ENCODE peak calls at places on chromosome 22, in ten cellular contexts. One of them, this sample, is unnamed.

GRCh38 chr22:37894939-37895670 is 11.0 kb upstream of the MICALL1 start:
- DNase-seq in fibroblast of pulmonary artery: no peak
- DNase-seq in stimulated activated naive CD8-positive, alpha-beta T cell treated with anti-CD3 and anti-CD28 coated beads, Interleukin-15, Interleukin-2, amounts not matched to agents 100 U/mL and 50 U/mL, for 24 hours: no peak
- DNase-seq in lower leg skin: no peak
- DNase-seq in skeletal muscle cell: no peak
- DNase-seq in activated CD8-positive, alpha-beta memory T cell treated with anti-CD3 and anti-CD28 coated beads, Interleukin-2, amount 50 U/mL, for 4 hours: no peak
- DNase-seq in heart right ventricle: no peak
- DNase-seq in uterus: no peak
- DNase-seq in gastrocnemius medialis: no peak
- DNase-seq in osteocyte: no peak
- DNase-seq in this sample: no peak

GRCh38 chr22:45225732-45226560 is 14.7 kb downstream of the KIAA0930 start:
- DNase-seq in fibroblast of pulmonary artery: peak; percentile 60
- DNase-seq in stimulated activated naive CD8-positive, alpha-beta T cell treated with anti-CD3 and anti-CD28 coated beads, Interleukin-15, Interleukin-2, amounts not matched to agents 100 U/mL and 50 U/mL, for 24 hours: no peak
- DNase-seq in lower leg skin: peak; percentile 95
- DNase-seq in skeletal muscle cell: no peak
- DNase-seq in activated CD8-positive, alpha-beta memory T cell treated with anti-CD3 and anti-CD28 coated beads, Interleukin-2, amount 50 U/mL, for 4 hours: no peak
- DNase-seq in heart right ventricle: no peak
- DNase-seq in uterus: no peak
- DNase-seq in gastrocnemius medialis: no peak
- DNase-seq in osteocyte: no peak
- DNase-seq in this sample: no peak

GRCh38 chr22:50056214-50056972 is 1.7 kb downstream of the TTLL8 start:
- DNase-seq in fibroblast of pulmonary artery: no peak
- DNase-seq in stimulated activated naive CD8-positive, alpha-beta T cell treated with anti-CD3 and anti-CD28 coated beads, Interleukin-15, Interleukin-2, amounts not matched to agents 100 U/mL and 50 U/mL, for 24 hours: no peak
- DNase-seq in lower leg skin: no peak
- DNase-seq in skeletal muscle cell: no peak
- DNase-seq in activated CD8-positive, alpha-beta memory T cell treated with anti-CD3 and anti-CD28 coated beads, Interleukin-2, amount 50 U/mL, for 4 hours: no peak
- DNase-seq in heart right ventricle: no peak
- DNase-seq in uterus: no peak
- DNase-seq in gastrocnemius medialis: no peak
- DNase-seq in osteocyte: no peak
- DNase-seq in this sample: peak; percentile 36

GRCh38 chr22:19204640-19205039 is 26.1 kb upstream of the SLC25A1 start:
- DNase-seq in fibroblast of pulmonary artery: no peak
- DNase-seq in stimulated activated naive CD8-positive, alpha-beta T cell treated with anti-CD3 and anti-CD28 coated beads, Interleukin-15, Interleukin-2, amounts not matched to agents 100 U/mL and 50 U/mL, for 24 hours: no peak
- DNase-seq in lower leg skin: no peak
- DNase-seq in skeletal muscle cell: no peak
- DNase-seq in activated CD8-positive, alpha-beta memory T cell treated with anti-CD3 and anti-CD28 coated beads, Interleukin-2, amount 50 U/mL, for 4 hours: no peak
- DNase-seq in heart right ventricle: no peak
- DNase-seq in uterus: no peak
- DNase-seq in gastrocnemius medialis: no peak
- DNase-seq in osteocyte: no peak
- DNase-seq in this sample: no peak

GRCh38 chr22:21755855-21756284 is 20.3 kb upstream of the YPEL1 start:
- DNase-seq in fibroblast of pulmonary artery: peak; percentile 64
- DNase-seq in stimulated activated naive CD8-positive, alpha-beta T cell treated with anti-CD3 and anti-CD28 coated beads, Interleukin-15, Interleukin-2, amounts not matched to agents 100 U/mL and 50 U/mL, for 24 hours: no peak
- DNase-seq in lower leg skin: no peak
- DNase-seq in skeletal muscle cell: peak; percentile 58
- DNase-seq in activated CD8-positive, alpha-beta memory T cell treated with anti-CD3 and anti-CD28 coated beads, Interleukin-2, amount 50 U/mL, for 4 hours: no peak
- DNase-seq in heart right ventricle: no peak
- DNase-seq in uterus: no peak
- DNase-seq in gastrocnemius medialis: no peak
- DNase-seq in osteocyte: no peak
- DNase-seq in this sample: no peak

GRCh38 chr22:46546466-46547178 is 9.2 kb upstream of the CELSR1 start:
- DNase-seq in fibroblast of pulmonary artery: peak; percentile 64
- DNase-seq in stimulated activated naive CD8-positive, alpha-beta T cell treated with anti-CD3 and anti-CD28 coated beads, Interleukin-15, Interleukin-2, amounts not matched to agents 100 U/mL and 50 U/mL, for 24 hours: no peak
- DNase-seq in lower leg skin: no peak
- DNase-seq in skeletal muscle cell: no peak
- DNase-seq in activated CD8-positive, alpha-beta memory T cell treated with anti-CD3 and anti-CD28 coated beads, Interleukin-2, amount 50 U/mL, for 4 hours: no peak
- DNase-seq in heart right ventricle: peak; percentile 82
- DNase-seq in uterus: no peak
- DNase-seq in gastrocnemius medialis: no peak
- DNase-seq in osteocyte: no peak
- DNase-seq in this sample: peak; percentile 45

GRCh38 chr22:46833228-46833627 is 70.8 kb downstream of the TBC1D22A start:
- DNase-seq in fibroblast of pulmonary artery: peak; percentile 51
- DNase-seq in stimulated activated naive CD8-positive, alpha-beta T cell treated with anti-CD3 and anti-CD28 coated beads, Interleukin-15, Interleukin-2, amounts not matched to agents 100 U/mL and 50 U/mL, for 24 hours: no peak
- DNase-seq in lower leg skin: no peak
- DNase-seq in skeletal muscle cell: no peak
- DNase-seq in activated CD8-positive, alpha-beta memory T cell treated with anti-CD3 and anti-CD28 coated beads, Interleukin-2, amount 50 U/mL, for 4 hours: no peak
- DNase-seq in heart right ventricle: no peak
- DNase-seq in uterus: no peak
- DNase-seq in gastrocnemius medialis: no peak
- DNase-seq in osteocyte: no peak
- DNase-seq in this sample: no peak

GRCh38 chr22:38770257-38770949 is 14.6 kb upstream of the SUN2 start:
- DNase-seq in fibroblast of pulmonary artery: no peak
- DNase-seq in stimulated activated naive CD8-positive, alpha-beta T cell treated with anti-CD3 and anti-CD28 coated beads, Interleukin-15, Interleukin-2, amounts not matched to agents 100 U/mL and 50 U/mL, for 24 hours: no peak
- DNase-seq in lower leg skin: no peak
- DNase-seq in skeletal muscle cell: no peak
- DNase-seq in activated CD8-positive, alpha-beta memory T cell treated with anti-CD3 and anti-CD28 coated beads, Interleukin-2, amount 50 U/mL, for 4 hours: no peak
- DNase-seq in heart right ventricle: no peak
- DNase-seq in uterus: no peak
- DNase-seq in gastrocnemius medialis: no peak
- DNase-seq in osteocyte: no peak
- DNase-seq in this sample: peak; percentile 17

GRCh38 chr22:40026641-40027040 is 31.9 kb downstream of the FAM83F start:
- DNase-seq in fibroblast of pulmonary artery: no peak
- DNase-seq in stimulated activated naive CD8-positive, alpha-beta T cell treated with anti-CD3 and anti-CD28 coated beads, Interleukin-15, Interleukin-2, amounts not matched to agents 100 U/mL and 50 U/mL, for 24 hours: no peak
- DNase-seq in lower leg skin: no peak
- DNase-seq in skeletal muscle cell: no peak
- DNase-seq in activated CD8-positive, alpha-beta memory T cell treated with anti-CD3 and anti-CD28 coated beads, Interleukin-2, amount 50 U/mL, for 4 hours: no peak
- DNase-seq in heart right ventricle: no peak
- DNase-seq in uterus: no peak
- DNase-seq in gastrocnemius medialis: no peak
- DNase-seq in osteocyte: no peak
- DNase-seq in this sample: no peak

This sample was measured in pancreas.